ENCODE peak calls at places on chromosomes 4 and X, in ten cellular contexts. One of them, this sample, is unnamed. For H3K4me1 and H3K9me3, the result is how much of the 10 kb centered on the place peaks cover.

GRCh38 chr4:59455751-59456150 is 1744.4 kb upstream of the ADGRL3 start:
- DNase-seq in uterus: no peak
- DNase-seq in SJSA1: no peak
- DNase-seq in right cardiac atrium: no peak
- DNase-seq in left ventricle myocardium inferior: no peak
- DNase-seq in CD8-positive, alpha-beta T cell: no peak
- DNase-seq in A549: no peak
- DNase-seq in body of pancreas: no peak
- DNase-seq in ascending aorta: no peak
- DNase-seq in colonic mucosa: no peak
- DNase-seq in this sample: no peak

GRCh38 chrX:53086464-53086863 is 4.3 kb downstream of the TSPYL2 start:
- DNase-seq in uterus: peak
- DNase-seq in SJSA1: no peak
- DNase-seq in right cardiac atrium: peak
- DNase-seq in left ventricle myocardium inferior: peak
- DNase-seq in CD8-positive, alpha-beta T cell: no peak
- DNase-seq in A549: no peak
- DNase-seq in body of pancreas: peak
- DNase-seq in ascending aorta: no peak
- DNase-seq in colonic mucosa: no peak
- DNase-seq in this sample: peak

GRCh38 chrX:130801901-130802300 is 101.1 kb downstream of the ENOX2 start:
- DNase-seq in uterus: no peak
- DNase-seq in SJSA1: no peak
- DNase-seq in right cardiac atrium: no peak
- DNase-seq in left ventricle myocardium inferior: no peak
- DNase-seq in CD8-positive, alpha-beta T cell: no peak
- DNase-seq in A549: no peak
- DNase-seq in body of pancreas: no peak
- DNase-seq in ascending aorta: no peak
- DNase-seq in colonic mucosa: no peak
- DNase-seq in this sample: peak

GRCh38 chr4:98928505-98929340 is at the start of gene EIF4E:
- DNase-seq in uterus: peak
- DNase-seq in SJSA1: peak
- DNase-seq in right cardiac atrium: peak
- DNase-seq in left ventricle myocardium inferior: peak
- DNase-seq in CD8-positive, alpha-beta T cell: peak
- DNase-seq in A549: peak
- DNase-seq in body of pancreas: peak
- DNase-seq in ascending aorta: peak
- DNase-seq in colonic mucosa: peak
- DNase-seq in this sample: peak

GRCh38 chr4:74932832-74933561 is at the start of gene PARM1:
- DNase-seq in uterus: peak
- DNase-seq in SJSA1: peak
- DNase-seq in right cardiac atrium: peak
- DNase-seq in left ventricle myocardium inferior: peak
- DNase-seq in CD8-positive, alpha-beta T cell: no peak
- DNase-seq in A549: peak
- DNase-seq in body of pancreas: peak
- DNase-seq in ascending aorta: peak
- DNase-seq in colonic mucosa: peak
- DNase-seq in this sample: peak

GRCh38 chrX:119686087-119686639 is 6.8 kb downstream of the SEPTIN6 start:
- DNase-seq in uterus: no peak
- DNase-seq in SJSA1: no peak
- DNase-seq in right cardiac atrium: no peak
- DNase-seq in left ventricle myocardium inferior: no peak
- DNase-seq in CD8-positive, alpha-beta T cell: peak
- DNase-seq in A549: no peak
- DNase-seq in body of pancreas: no peak
- DNase-seq in ascending aorta: no peak
- DNase-seq in colonic mucosa: no peak
- DNase-seq in this sample: no peak

GRCh38 chrX:18701621-18702361 is 5.7 kb upstream of the PPEF1 start:
- DNase-seq in uterus: no peak
- DNase-seq in SJSA1: peak
- DNase-seq in right cardiac atrium: peak
- DNase-seq in left ventricle myocardium inferior: peak
- DNase-seq in CD8-positive, alpha-beta T cell: no peak
- DNase-seq in A549: peak
- DNase-seq in body of pancreas: no peak
- DNase-seq in ascending aorta: no peak
- DNase-seq in colonic mucosa: peak
- DNase-seq in this sample: no peak

GRCh38 chr4:180664766-180665368 is 1578.3 kb upstream of the TENM3 start:
- DNase-seq in uterus: peak
- DNase-seq in SJSA1: peak
- DNase-seq in right cardiac atrium: no peak
- DNase-seq in left ventricle myocardium inferior: no peak
- DNase-seq in CD8-positive, alpha-beta T cell: peak
- DNase-seq in A549: peak
- DNase-seq in body of pancreas: peak
- DNase-seq in ascending aorta: no peak
- DNase-seq in colonic mucosa: peak
- DNase-seq in this sample: peak

GRCh38 chr4:30386266-30386895 is 333.8 kb upstream of the PCDH7 start:
- DNase-seq in uterus: no peak
- DNase-seq in SJSA1: no peak
- DNase-seq in right cardiac atrium: no peak
- DNase-seq in left ventricle myocardium inferior: no peak
- DNase-seq in CD8-positive, alpha-beta T cell: no peak
- DNase-seq in A549: no peak
- DNase-seq in body of pancreas: no peak
- DNase-seq in ascending aorta: no peak
- DNase-seq in colonic mucosa: no peak
- DNase-seq in this sample: no peak

GRCh38 chrX:40170830-40171512 is 73.2 kb upstream of the BCOR start:
- DNase-seq in uterus: peak
- DNase-seq in SJSA1: no peak
- DNase-seq in right cardiac atrium: no peak
- DNase-seq in left ventricle myocardium inferior: no peak
- DNase-seq in CD8-positive, alpha-beta T cell: no peak
- DNase-seq in A549: no peak
- DNase-seq in body of pancreas: no peak
- DNase-seq in ascending aorta: no peak
- DNase-seq in colonic mucosa: peak
- DNase-seq in this sample: no peak

GRCh38 chrX:40172169-40172979 is 74.6 kb upstream of the BCOR start:
- DNase-seq in uterus: peak
- DNase-seq in SJSA1: peak
- DNase-seq in right cardiac atrium: peak
- DNase-seq in left ventricle myocardium inferior: peak
- DNase-seq in CD8-positive, alpha-beta T cell: no peak
- DNase-seq in A549: no peak
- DNase-seq in body of pancreas: peak
- DNase-seq in ascending aorta: no peak
- DNase-seq in colonic mucosa: peak
- DNase-seq in this sample: peak

GRCh38 chrX:40169193-40170086 is 71.7 kb upstream of the BCOR start:
- DNase-seq in uterus: peak
- DNase-seq in SJSA1: peak
- DNase-seq in right cardiac atrium: peak
- DNase-seq in left ventricle myocardium inferior: no peak
- DNase-seq in CD8-positive, alpha-beta T cell: peak
- DNase-seq in A549: peak
- DNase-seq in body of pancreas: peak
- DNase-seq in ascending aorta: no peak
- DNase-seq in colonic mucosa: peak
- DNase-seq in this sample: peak

GRCh38 chrX:40172980-40173661 is 75.4 kb upstream of the BCOR start:
- DNase-seq in uterus: no peak
- DNase-seq in SJSA1: no peak
- DNase-seq in right cardiac atrium: no peak
- DNase-seq in left ventricle myocardium inferior: no peak
- DNase-seq in CD8-positive, alpha-beta T cell: no peak
- DNase-seq in A549: no peak
- DNase-seq in body of pancreas: no peak
- DNase-seq in ascending aorta: no peak
- DNase-seq in colonic mucosa: peak
- DNase-seq in this sample: peak

GRCh38 chrX:40171513-40172168 is 73.9 kb upstream of the BCOR start:
- DNase-seq in uterus: no peak
- DNase-seq in SJSA1: no peak
- DNase-seq in right cardiac atrium: peak
- DNase-seq in left ventricle myocardium inferior: no peak
- DNase-seq in CD8-positive, alpha-beta T cell: peak
- DNase-seq in A549: no peak
- DNase-seq in body of pancreas: no peak
- DNase-seq in ascending aorta: no peak
- DNase-seq in colonic mucosa: peak
- DNase-seq in this sample: no peak
- H3K4me1 ChIP-seq in uterus: under half
- H3K4me1 ChIP-seq in SJSA1: half or more
- H3K4me1 ChIP-seq in right cardiac atrium: under half
- H3K4me1 ChIP-seq in left ventricle myocardium inferior: half or more
- H3K4me1 ChIP-seq in CD8-positive, alpha-beta T cell: under half
- H3K4me1 ChIP-seq in A549: under half
- H3K4me1 ChIP-seq in body of pancreas: under half
- H3K4me1 ChIP-seq in ascending aorta: under half
- H3K4me1 ChIP-seq in colonic mucosa: under half
- H3K4me1 ChIP-seq in this sample: under half

DNA sequence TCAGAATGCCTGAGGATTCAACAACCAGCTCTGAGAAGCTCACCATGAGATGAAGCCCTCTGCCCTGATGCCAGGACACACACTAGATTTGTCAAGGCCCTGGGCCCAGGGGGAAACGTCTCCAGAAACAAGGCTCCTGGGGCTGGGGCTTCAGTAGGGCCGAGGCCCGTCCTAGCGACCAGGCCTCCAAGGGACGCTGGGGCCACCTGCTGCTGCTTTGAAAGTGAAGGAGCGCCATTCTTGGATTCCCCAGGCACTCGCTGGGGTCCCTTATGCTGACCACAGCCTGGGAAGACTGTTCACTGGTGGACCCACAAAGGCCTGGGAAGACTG is 23.9 kb downstream of the PDE6B start:
- DNase-seq in uterus: no peak
- DNase-seq in SJSA1: no peak
- DNase-seq in right cardiac atrium: peak
- DNase-seq in left ventricle myocardium inferior: no peak
- DNase-seq in CD8-positive, alpha-beta T cell: no peak
- DNase-seq in A549: no peak
- DNase-seq in body of pancreas: no peak
- DNase-seq in ascending aorta: no peak
- DNase-seq in colonic mucosa: no peak
- DNase-seq in this sample: no peak
- H3K9me3 ChIP-seq in uterus: under half
- H3K9me3 ChIP-seq in SJSA1: under half
- H3K9me3 ChIP-seq in right cardiac atrium: under half
- H3K9me3 ChIP-seq in left ventricle myocardium inferior: under half
- H3K9me3 ChIP-seq in CD8-positive, alpha-beta T cell: under half
- H3K9me3 ChIP-seq in A549: under half
- H3K9me3 ChIP-seq in body of pancreas: under half
- H3K9me3 ChIP-seq in ascending aorta: under half
- H3K9me3 ChIP-seq in colonic mucosa: under half
- H3K9me3 ChIP-seq in this sample: under half

GRCh38 chrX:104112326-104112951 is at the start of gene ZCCHC18:
- DNase-seq in uterus: peak
- DNase-seq in SJSA1: peak
- DNase-seq in right cardiac atrium: peak
- DNase-seq in left ventricle myocardium inferior: peak
- DNase-seq in CD8-positive, alpha-beta T cell: peak
- DNase-seq in A549: peak
- DNase-seq in body of pancreas: peak
- DNase-seq in ascending aorta: no peak
- DNase-seq in colonic mucosa: peak
- DNase-seq in this sample: no peak
- H3K27ac ChIP-seq in uterus: peak
- H3K27ac ChIP-seq in SJSA1: no peak
- H3K27ac ChIP-seq in right cardiac atrium: peak
- H3K27ac ChIP-seq in left ventricle myocardium inferior: peak
- H3K27ac ChIP-seq in CD8-positive, alpha-beta T cell: peak
- H3K27ac ChIP-seq in A549: peak
- H3K27ac ChIP-seq in body of pancreas: peak
- H3K27ac ChIP-seq in ascending aorta: peak
- H3K27ac ChIP-seq in colonic mucosa: peak
- H3K27ac ChIP-seq in this sample: peak

GRCh38 chr4:53709693-53710092 is 118.4 kb upstream of the LNX1 start:
- DNase-seq in uterus: no peak
- DNase-seq in SJSA1: no peak
- DNase-seq in right cardiac atrium: no peak
- DNase-seq in left ventricle myocardium inferior: no peak
- DNase-seq in CD8-positive, alpha-beta T cell: no peak
- DNase-seq in A549: no peak
- DNase-seq in body of pancreas: no peak
- DNase-seq in ascending aorta: no peak
- DNase-seq in colonic mucosa: no peak
- DNase-seq in this sample: no peak

GRCh38 chr4:53705151-53705764 is 114.0 kb upstream of the LNX1 start:
- DNase-seq in uterus: no peak
- DNase-seq in SJSA1: no peak
- DNase-seq in right cardiac atrium: no peak
- DNase-seq in left ventricle myocardium inferior: no peak
- DNase-seq in CD8-positive, alpha-beta T cell: no peak
- DNase-seq in A549: no peak
- DNase-seq in body of pancreas: no peak
- DNase-seq in ascending aorta: no peak
- DNase-seq in colonic mucosa: no peak
- DNase-seq in this sample: no peak

GRCh38 chr4:53704329-53704728 is 113.0 kb upstream of the LNX1 start:
- DNase-seq in uterus: no peak
- DNase-seq in SJSA1: no peak
- DNase-seq in right cardiac atrium: no peak
- DNase-seq in left ventricle myocardium inferior: no peak
- DNase-seq in CD8-positive, alpha-beta T cell: no peak
- DNase-seq in A549: no peak
- DNase-seq in body of pancreas: no peak
- DNase-seq in ascending aorta: no peak
- DNase-seq in colonic mucosa: no peak
- DNase-seq in this sample: no peak

GRCh38 chr4:53705972-53706371 is 114.7 kb upstream of the LNX1 start:
- DNase-seq in uterus: no peak
- DNase-seq in SJSA1: no peak
- DNase-seq in right cardiac atrium: no peak
- DNase-seq in left ventricle myocardium inferior: no peak
- DNase-seq in CD8-positive, alpha-beta T cell: no peak
- DNase-seq in A549: no peak
- DNase-seq in body of pancreas: no peak
- DNase-seq in ascending aorta: no peak
- DNase-seq in colonic mucosa: no peak
- DNase-seq in this sample: no peak

DNA sequence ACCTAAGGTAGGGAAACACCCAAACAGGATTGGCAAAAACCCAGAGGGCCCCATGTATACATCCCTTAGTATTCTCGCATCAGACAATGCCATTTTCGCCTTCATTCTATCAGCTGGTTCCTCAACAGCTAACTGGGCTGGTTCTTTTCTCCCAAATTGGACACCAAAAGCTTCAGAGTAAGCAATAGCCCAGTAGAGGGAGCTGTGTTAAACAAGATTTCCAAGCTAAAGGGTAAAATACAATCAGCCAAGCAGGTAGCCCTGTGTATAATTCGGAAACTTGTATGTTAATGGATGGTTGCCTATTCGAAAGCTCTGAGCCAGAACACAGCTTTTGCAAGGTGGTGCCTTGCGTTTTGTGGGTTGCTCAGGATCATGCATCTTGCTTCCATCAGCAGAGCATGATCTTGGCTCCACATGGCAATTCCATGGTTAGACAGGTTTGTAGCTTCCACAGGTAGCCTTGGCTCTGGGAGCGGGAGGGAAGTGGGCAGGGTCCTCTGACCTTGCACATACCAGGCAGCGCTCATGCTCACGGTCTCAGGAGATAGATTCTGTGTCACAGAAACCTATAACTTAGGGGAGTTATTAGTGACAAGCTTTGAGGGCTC is 115.2 kb upstream of the LNX1 start:
- DNase-seq in uterus: no peak
- DNase-seq in SJSA1: no peak
- DNase-seq in right cardiac atrium: no peak
- DNase-seq in left ventricle myocardium inferior: no peak
- DNase-seq in CD8-positive, alpha-beta T cell: no peak
- DNase-seq in A549: peak
- DNase-seq in body of pancreas: peak
- DNase-seq in ascending aorta: no peak
- DNase-seq in colonic mucosa: peak
- DNase-seq in this sample: peak
- H3K4me1 ChIP-seq in uterus: under half
- H3K4me1 ChIP-seq in SJSA1: under half
- H3K4me1 ChIP-seq in right cardiac atrium: under half
- H3K4me1 ChIP-seq in left ventricle myocardium inferior: under half
- H3K4me1 ChIP-seq in CD8-positive, alpha-beta T cell: under half
- H3K4me1 ChIP-seq in A549: under half
- H3K4me1 ChIP-seq in body of pancreas: under half
- H3K4me1 ChIP-seq in ascending aorta: under half
- H3K4me1 ChIP-seq in colonic mucosa: under half
- H3K4me1 ChIP-seq in this sample: under half

This sample was measured in small intestine.